ENCODE peak calls at places on chromosomes 1 and 21, in six cellular contexts. One of them, this sample, is unnamed.

GRCh38 chr1:18452550-18452949 is 28.2 kb upstream of the KLHDC7A start:
- DNase-seq in hepatocyte: peak; percentile 26
- DNase-seq in OCI-LY7: peak; percentile 73
- DNase-seq in neural progenitor cell: peak; percentile 45
- DNase-seq in GM23248: peak; percentile 21
- DNase-seq in GM23338: peak; percentile 58
- DNase-seq in this sample: no peak

GRCh38 chr1:41783189-41783639 is 135.5 kb downstream of the HIVEP3 start:
- DNase-seq in neural progenitor cell: no peak
- DNase-seq in hepatocyte: peak; percentile 41
- DNase-seq in GM23338: no peak
- DNase-seq in GM23248: peak; percentile 96
- DNase-seq in OCI-LY7: no peak
- DNase-seq in this sample: peak; percentile 97

GRCh38 chr21:42513985-42514882 is 582 bp downstream of the SLC37A1 start:
- DNase-seq in neural progenitor cell: peak; percentile 61
- DNase-seq in OCI-LY7: peak; percentile 52
- DNase-seq in GM23248: peak; percentile 26
- DNase-seq in GM23338: peak; percentile 88
- DNase-seq in hepatocyte: peak; percentile 69
- DNase-seq in this sample: peak; percentile 44

GRCh38 chr1:109983380-109984189 is 980 bp upstream of the AHCYL1 start:
- DNase-seq in neural progenitor cell: no peak
- DNase-seq in OCI-LY7: no peak
- DNase-seq in hepatocyte: no peak
- DNase-seq in GM23338: no peak
- DNase-seq in GM23248: no peak
- DNase-seq in this sample: no peak

GRCh38 chr1:226738995-226739695 is at the start of gene ITPKB:
- DNase-seq in neural progenitor cell: peak; percentile 48
- DNase-seq in GM23338: peak; percentile 48
- DNase-seq in OCI-LY7: peak; percentile 88
- DNase-seq in hepatocyte: peak; percentile 72
- DNase-seq in GM23248: peak; percentile 72
- DNase-seq in this sample: peak; percentile 82

GRCh38 chr1:244074559-244075171 is 23.6 kb downstream of the ZBTB18 start:
- DNase-seq in GM23338: no peak
- DNase-seq in neural progenitor cell: no peak
- DNase-seq in hepatocyte: no peak
- DNase-seq in OCI-LY7: no peak
- DNase-seq in GM23248: no peak
- DNase-seq in this sample: no peak

GRCh38 chr1:94753171-94753972 is 66.8 kb upstream of the SLC44A3 start:
- DNase-seq in hepatocyte: no peak
- DNase-seq in GM23248: peak; percentile 21
- DNase-seq in neural progenitor cell: no peak
- DNase-seq in GM23338: no peak
- DNase-seq in OCI-LY7: no peak
- DNase-seq in this sample: no peak

GRCh38 chr1:225464851-225465792 is 37.3 kb upstream of the LBR start:
- DNase-seq in GM23248: no peak
- DNase-seq in neural progenitor cell: peak; percentile 86
- DNase-seq in hepatocyte: no peak
- DNase-seq in GM23338: peak; percentile 75
- DNase-seq in OCI-LY7: no peak
- DNase-seq in this sample: peak; percentile 76

GRCh38 chr1:24216254-24216653 is 29.2 kb upstream of the IFNLR1 start:
- DNase-seq in neural progenitor cell: no peak
- DNase-seq in GM23338: peak; percentile 23
- DNase-seq in GM23248: no peak
- DNase-seq in hepatocyte: peak; percentile 33
- DNase-seq in OCI-LY7: no peak
- DNase-seq in this sample: peak; percentile 22

GRCh38 chr21:34052171-34052570 is 21.2 kb upstream of the MRPS6 start:
- DNase-seq in GM23248: no peak
- DNase-seq in hepatocyte: no peak
- DNase-seq in OCI-LY7: no peak
- DNase-seq in GM23338: no peak
- DNase-seq in neural progenitor cell: no peak
- DNase-seq in this sample: no peak

GRCh38 chr1:98468111-98468717 is 193.3 kb upstream of the SNX7 start:
- DNase-seq in hepatocyte: peak; percentile 48
- DNase-seq in neural progenitor cell: peak; percentile 48
- DNase-seq in GM23338: peak; percentile 57
- DNase-seq in GM23248: peak; percentile 69
- DNase-seq in OCI-LY7: peak; percentile 6
- DNase-seq in this sample: peak; percentile 89

GRCh38 chr1:222171005-222171404 is 376.9 kb downstream of the HHIPL2 start:
- DNase-seq in OCI-LY7: peak; percentile 24
- DNase-seq in neural progenitor cell: peak; percentile 58
- DNase-seq in hepatocyte: peak; percentile 56
- DNase-seq in GM23338: peak; percentile 74
- DNase-seq in GM23248: peak; percentile 75
- DNase-seq in this sample: peak; percentile 77

GRCh38 chr1:115929846-115930245 is 46.5 kb upstream of the SLC22A15 start:
- DNase-seq in OCI-LY7: no peak
- DNase-seq in GM23338: no peak
- DNase-seq in neural progenitor cell: no peak
- DNase-seq in GM23248: peak; percentile 85
- DNase-seq in hepatocyte: peak; percentile 54
- DNase-seq in this sample: peak; percentile 58

GRCh38 chr1:244297616-244298015 is 154.1 kb downstream of the ADSS2 start:
- DNase-seq in hepatocyte: no peak
- DNase-seq in neural progenitor cell: no peak
- DNase-seq in GM23338: no peak
- DNase-seq in OCI-LY7: no peak
- DNase-seq in GM23248: no peak
- DNase-seq in this sample: no peak

DNA sequence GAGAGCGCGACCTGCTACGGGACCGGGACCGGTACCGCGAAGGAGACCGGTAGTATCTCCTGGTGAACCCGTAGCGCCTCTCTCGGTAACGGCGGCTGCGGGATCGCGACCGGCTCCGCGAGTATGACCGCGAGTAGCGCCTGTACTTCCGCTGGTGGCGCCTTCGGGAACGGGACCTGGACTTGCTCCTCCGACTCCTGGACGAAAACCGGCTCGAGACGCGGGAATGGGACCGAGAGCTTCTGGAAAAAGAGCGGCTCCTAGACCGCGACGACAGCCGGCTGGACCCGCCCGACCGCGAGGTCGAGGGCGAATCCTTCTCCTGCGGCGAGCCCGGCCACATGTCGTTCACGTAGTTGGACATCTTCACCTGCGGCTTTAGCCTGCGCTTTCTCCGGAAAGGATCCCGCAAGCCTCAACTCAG is 642 bp downstream of the RSRP1 start:
- DNase-seq in OCI-LY7: peak; percentile 38
- DNase-seq in neural progenitor cell: peak; percentile 66
- DNase-seq in GM23338: peak; percentile 37
- DNase-seq in hepatocyte: peak; percentile 26
- DNase-seq in GM23248: peak; percentile 50
- DNase-seq in this sample: no peak
- TF ChIP-seq EZH2phosphoT487 in OCI-LY7: no peak
- TF ChIP-seq EZH2phosphoT487 in neural progenitor cell: no peak
- TF ChIP-seq EZH2phosphoT487 in GM23338: no peak
- TF ChIP-seq EZH2phosphoT487 in hepatocyte: no peak
- TF ChIP-seq EZH2phosphoT487 in GM23248: no peak
- TF ChIP-seq EZH2phosphoT487 in this sample: no peak

GRCh38 chr1:173520799-173521198 is 43.7 kb downstream of the PRDX6 start:
- DNase-seq in GM23248: no peak
- DNase-seq in GM23338: no peak
- DNase-seq in neural progenitor cell: no peak
- DNase-seq in OCI-LY7: no peak
- DNase-seq in hepatocyte: no peak
- DNase-seq in this sample: peak; percentile 50

GRCh38 chr1:173525936-173526335 is 48.8 kb downstream of the PRDX6 start:
- DNase-seq in OCI-LY7: no peak
- DNase-seq in hepatocyte: no peak
- DNase-seq in GM23248: no peak
- DNase-seq in GM23338: no peak
- DNase-seq in neural progenitor cell: no peak
- DNase-seq in this sample: no peak

GRCh38 chr1:173527151-173527826 is 50.2 kb downstream of the PRDX6 start:
- DNase-seq in hepatocyte: peak; percentile 72
- DNase-seq in OCI-LY7: no peak
- DNase-seq in neural progenitor cell: no peak
- DNase-seq in GM23248: no peak
- DNase-seq in GM23338: no peak
- DNase-seq in this sample: peak; percentile 58

GRCh38 chr1:173529106-173529505 is 52.0 kb downstream of the PRDX6 start:
- DNase-seq in hepatocyte: no peak
- DNase-seq in OCI-LY7: no peak
- DNase-seq in neural progenitor cell: no peak
- DNase-seq in GM23248: no peak
- DNase-seq in GM23338: peak; percentile 8
- DNase-seq in this sample: no peak

GRCh38 chr1:173523329-173523728 is 46.2 kb downstream of the PRDX6 start:
- DNase-seq in GM23248: no peak
- DNase-seq in GM23338: no peak
- DNase-seq in OCI-LY7: no peak
- DNase-seq in hepatocyte: no peak
- DNase-seq in neural progenitor cell: no peak
- DNase-seq in this sample: no peak
- TF ChIP-seq EZH2phosphoT487 in GM23248: no peak
- TF ChIP-seq EZH2phosphoT487 in GM23338: no peak
- TF ChIP-seq EZH2phosphoT487 in OCI-LY7: no peak
- TF ChIP-seq EZH2phosphoT487 in hepatocyte: no peak
- TF ChIP-seq EZH2phosphoT487 in neural progenitor cell: no peak
- TF ChIP-seq EZH2phosphoT487 in this sample: no peak

GRCh38 chr1:163162281-163162937 is 40.3 kb downstream of the RGS5 start:
- DNase-seq in GM23338: no peak
- DNase-seq in OCI-LY7: no peak
- DNase-seq in neural progenitor cell: no peak
- DNase-seq in GM23248: peak; percentile 16
- DNase-seq in hepatocyte: no peak
- DNase-seq in this sample: no peak

GRCh38 chr1:163161337-163161736 is 41.4 kb downstream of the RGS5 start:
- DNase-seq in hepatocyte: no peak
- DNase-seq in GM23248: no peak
- DNase-seq in OCI-LY7: no peak
- DNase-seq in GM23338: no peak
- DNase-seq in neural progenitor cell: no peak
- DNase-seq in this sample: no peak

GRCh38 chr1:163161841-163162240 is 40.9 kb downstream of the RGS5 start:
- DNase-seq in GM23338: no peak
- DNase-seq in OCI-LY7: no peak
- DNase-seq in neural progenitor cell: no peak
- DNase-seq in GM23248: no peak
- DNase-seq in hepatocyte: no peak
- DNase-seq in this sample: no peak

GRCh38 chr1:163165119-163165518 is 37.6 kb downstream of the RGS5 start:
- DNase-seq in GM23248: no peak
- DNase-seq in hepatocyte: no peak
- DNase-seq in GM23338: no peak
- DNase-seq in neural progenitor cell: no peak
- DNase-seq in OCI-LY7: no peak
- DNase-seq in this sample: no peak

DNA sequence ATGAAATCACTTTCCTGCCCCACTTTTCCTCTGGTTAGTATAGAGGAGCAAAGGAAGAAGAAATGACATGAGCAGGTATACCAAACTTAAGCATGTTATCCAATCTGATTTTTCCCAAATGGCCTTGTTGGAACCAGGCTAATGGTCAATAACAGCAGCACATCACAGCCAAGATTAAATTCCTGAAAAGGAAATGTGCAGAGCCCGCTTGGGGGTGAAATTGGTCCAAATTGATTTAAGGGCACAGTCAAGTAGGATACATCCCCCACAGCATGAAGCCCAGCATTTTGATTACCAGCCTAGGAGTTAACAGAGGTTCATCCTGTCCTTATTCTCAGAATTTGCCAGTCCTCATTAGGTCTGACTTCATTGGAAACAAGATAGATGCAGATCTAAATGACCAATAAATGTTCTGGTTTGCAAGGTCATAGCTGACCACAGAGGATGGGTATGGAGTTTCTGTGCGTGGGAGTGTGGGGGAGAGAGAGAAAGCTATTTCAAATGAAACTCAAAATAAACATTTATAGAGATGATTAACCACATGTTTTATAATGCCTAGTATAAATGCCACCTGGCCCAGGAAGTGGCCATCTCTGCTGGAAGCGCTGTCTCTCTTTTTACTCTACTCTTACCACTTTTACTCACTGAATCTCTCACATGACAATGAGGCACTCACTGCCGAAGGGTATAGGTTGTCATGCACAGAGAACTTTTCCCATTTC is 38.7 kb downstream of the RGS5 start:
- DNase-seq in OCI-LY7: no peak
- DNase-seq in neural progenitor cell: no peak
- DNase-seq in GM23248: peak; percentile 34
- DNase-seq in hepatocyte: no peak
- DNase-seq in GM23338: no peak
- DNase-seq in this sample: peak; percentile 83
- TF ChIP-seq EZH2phosphoT487 in OCI-LY7: no peak
- TF ChIP-seq EZH2phosphoT487 in neural progenitor cell: no peak
- TF ChIP-seq EZH2phosphoT487 in GM23248: no peak
- TF ChIP-seq EZH2phosphoT487 in hepatocyte: no peak
- TF ChIP-seq EZH2phosphoT487 in GM23338: no peak
- TF ChIP-seq EZH2phosphoT487 in this sample: no peak

GRCh38 chr1:201891451-201892045 is 2.9 kb downstream of the SHISA4 start:
- DNase-seq in OCI-LY7: no peak
- DNase-seq in neural progenitor cell: no peak
- DNase-seq in GM23338: no peak
- DNase-seq in hepatocyte: no peak
- DNase-seq in GM23248: no peak
- DNase-seq in this sample: no peak
- TF ChIP-seq EZH2phosphoT487 in OCI-LY7: no peak
- TF ChIP-seq EZH2phosphoT487 in neural progenitor cell: no peak
- TF ChIP-seq EZH2phosphoT487 in GM23338: no peak
- TF ChIP-seq EZH2phosphoT487 in hepatocyte: no peak
- TF ChIP-seq EZH2phosphoT487 in GM23248: no peak
- TF ChIP-seq EZH2phosphoT487 in this sample: no peak

This sample was measured in PC-3.